ENCODE peak calls at places on chromosomes 13 and 19, in four cellular contexts. P is mesenchymal stem cell, Q is K562, A is GM23248. T is an unnamed sample.

GRCh38 chr13:32538234-32538620 is 368 bp downstream of the N4BP2L2 start:
- DNase-seq in P (peak; percentile 83), Q (peak; percentile 45), A (peak; percentile 76), T (peak; percentile 74)

GRCh38 chr19:34017024-34017423 is 155.3 kb upstream of the LSM14A start:
- DNase-seq in P (no peak), Q (no peak), A (no peak), T (no peak)

GRCh38 chr19:45484273-45484945 is 12.4 kb downstream of the RTN2 start:
- DNase-seq in P (peak; percentile 61), Q (no peak), A (peak; percentile 65), T (no peak)

GRCh38 chr13:110209950-110210603 is 96.9 kb downstream of the COL4A1 start:
- DNase-seq in P (no peak), Q (no peak), A (no peak), T (no peak)

GRCh38 chr13:37475966-37476365 is 122.6 kb downstream of the POSTN start:
- DNase-seq in P (peak; percentile 40), Q (no peak), A (peak; percentile 74), T (peak; percentile 80)

GRCh38 chr13:52737900-52738299 is 1.7 kb downstream of the CNMD start:
- DNase-seq in P (no peak), Q (no peak), A (no peak), T (no peak)

GRCh38 chr19:37077615-37077928 is 661 bp upstream of the ZNF420 start:
- DNase-seq in P (no peak), Q (no peak), A (no peak), T (no peak)

GRCh38 chr19:21328402-21328801 is 808 bp downstream of the ZNF708 start:
- DNase-seq in P (no peak), Q (no peak), A (no peak), T (peak; percentile 31)

GRCh38 chr13:102701331-102701730 is 6.5 kb upstream of the METTL21C start:
- DNase-seq in P (no peak), Q (no peak), A (no peak), T (no peak)

GRCh38 chr19:47105874-47106273 is 7.7 kb downstream of the ZC3H4 start:
- DNase-seq in P (no peak), Q (peak; percentile 7), A (no peak), T (no peak)

GRCh38 chr19:55625004-55625326 is 599 bp upstream of the ZNF784 start:
- DNase-seq in P (no peak), Q (peak; percentile 2), A (no peak), T (no peak)
- H3K4me3 ChIP-seq in P (peak overlapping the region; percentile 91), Q (peak overlapping the region; percentile 53), A (peak overlapping the region; percentile 80), T (peak overlapping the region; percentile 77)

DNA sequence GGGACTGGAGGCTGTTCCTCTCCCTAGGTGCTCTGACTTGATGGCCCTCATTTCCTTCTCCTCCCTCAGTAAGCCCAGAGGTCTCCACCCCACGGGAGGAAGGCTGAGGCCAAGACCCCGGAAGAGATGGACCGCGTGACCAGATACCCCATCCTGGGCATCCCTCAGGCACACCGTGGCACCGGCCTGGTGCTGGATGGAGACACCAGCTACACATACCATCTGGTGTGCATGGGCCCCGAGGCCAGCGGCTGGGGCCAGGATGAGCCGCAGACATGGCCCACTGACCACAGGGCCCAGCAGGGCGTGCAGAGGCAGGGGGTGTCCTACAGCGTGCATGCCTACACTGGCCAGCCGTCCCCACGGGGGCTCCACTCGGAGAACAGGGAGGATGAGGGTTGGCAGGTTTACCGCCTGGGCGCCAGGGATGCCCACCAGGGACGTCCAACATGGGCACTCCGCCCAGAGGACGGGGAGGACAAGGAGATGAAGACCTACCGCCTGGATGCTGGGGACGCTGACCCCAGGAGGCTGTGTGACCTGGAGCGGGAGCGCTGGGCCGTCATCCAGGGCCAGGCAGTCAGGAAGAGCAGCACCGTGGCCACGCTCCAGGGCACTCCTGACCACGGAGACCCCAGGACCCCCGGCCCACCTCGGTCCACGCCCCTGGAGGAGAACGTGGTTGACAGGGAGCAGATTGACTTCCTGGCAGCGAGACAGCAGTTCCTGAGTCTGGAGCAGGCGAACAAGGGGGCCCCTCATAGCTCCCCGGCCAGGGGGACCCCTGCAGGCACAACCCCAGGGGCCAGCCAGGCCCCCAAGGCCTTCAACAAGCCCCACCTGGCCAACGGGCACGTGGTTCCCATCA is 6.1 kb downstream of the MISP start:
- DNase-seq in P (no peak), Q (no peak), A (no peak), T (no peak)
- H3K9ac ChIP-seq in P (no peak overlapping the region), Q (no peak overlapping the region), A (no peak overlapping the region), T (no peak overlapping the region)

DNA sequence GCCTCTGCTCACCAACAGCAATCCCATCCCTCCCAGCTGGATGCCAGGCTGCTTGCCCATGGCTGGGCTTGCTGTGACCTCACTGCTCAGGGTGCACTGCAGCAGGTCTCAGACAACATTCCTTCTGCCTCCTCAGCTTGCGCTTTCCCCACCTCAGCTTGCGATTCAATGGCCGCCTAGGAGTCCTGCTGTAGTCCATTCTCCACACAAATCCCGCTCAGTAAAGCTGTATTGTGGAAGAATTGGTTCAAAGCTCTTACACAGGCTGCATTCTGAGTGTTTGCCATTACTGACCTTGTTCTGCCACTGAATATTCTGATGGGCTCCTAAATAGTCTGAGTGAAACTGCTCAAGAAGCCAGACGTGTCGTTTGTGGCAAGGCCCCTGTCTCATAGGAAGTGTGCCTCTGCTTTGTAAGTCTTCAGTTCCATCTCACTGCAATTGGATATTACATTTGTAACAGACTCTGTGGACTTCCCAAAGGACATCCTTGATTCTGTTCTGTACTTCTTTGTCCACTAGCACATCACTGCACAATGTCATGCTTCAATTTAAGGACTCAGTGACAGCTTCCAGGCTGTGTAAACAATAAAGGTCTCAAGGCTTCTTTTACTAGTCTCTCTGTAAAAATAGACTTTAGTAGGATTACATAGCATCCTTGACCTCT is 49.8 kb downstream of the KATNAL1 start:
- DNase-seq in P (peak; percentile 62), Q (no peak), A (no peak), T (no peak)
- H3K4me1 ChIP-seq in P (peaks cover 8% of the 10 kb centered on the region), Q (no peaks in the 10 kb centered on the region), A (no peaks in the 10 kb centered on the region), T (peaks cover 21% of the 10 kb centered on the region)

GRCh38 chr19:38951187-38951586 is 20.4 kb downstream of the MRPS12 start:
- DNase-seq in P (no peak), Q (no peak), A (no peak), T (no peak)
- H3K4me3 ChIP-seq in P (no peak overlapping the region), Q (no peak overlapping the region), A (no peak overlapping the region), T (no peak overlapping the region)

GRCh38 chr13:46182491-46182877 is 507 bp upstream of the LCP1 start:
- DNase-seq in P (no peak), Q (no peak), A (no peak), T (no peak)
- H3K9ac ChIP-seq in P (no peak overlapping the region), Q (peak overlapping the region; percentile 89), A (no peak overlapping the region), T (no peak overlapping the region)

GRCh38 chr13:99996177-99996705 is 14.7 kb downstream of the ZIC2 start:
- DNase-seq in P (peak; percentile 37), Q (no peak), A (no peak), T (no peak)

GRCh38 chr13:99997702-99998219 is 16.2 kb downstream of the ZIC2 start:
- DNase-seq in P (no peak), Q (no peak), A (no peak), T (no peak)

GRCh38 chr13:99995104-99995502 is 13.5 kb downstream of the ZIC2 start:
- DNase-seq in P (no peak), Q (no peak), A (no peak), T (no peak)

GRCh38 chr13:99993660-99994455 is 12.3 kb downstream of the ZIC2 start:
- DNase-seq in P (no peak), Q (no peak), A (no peak), T (no peak)

DNA sequence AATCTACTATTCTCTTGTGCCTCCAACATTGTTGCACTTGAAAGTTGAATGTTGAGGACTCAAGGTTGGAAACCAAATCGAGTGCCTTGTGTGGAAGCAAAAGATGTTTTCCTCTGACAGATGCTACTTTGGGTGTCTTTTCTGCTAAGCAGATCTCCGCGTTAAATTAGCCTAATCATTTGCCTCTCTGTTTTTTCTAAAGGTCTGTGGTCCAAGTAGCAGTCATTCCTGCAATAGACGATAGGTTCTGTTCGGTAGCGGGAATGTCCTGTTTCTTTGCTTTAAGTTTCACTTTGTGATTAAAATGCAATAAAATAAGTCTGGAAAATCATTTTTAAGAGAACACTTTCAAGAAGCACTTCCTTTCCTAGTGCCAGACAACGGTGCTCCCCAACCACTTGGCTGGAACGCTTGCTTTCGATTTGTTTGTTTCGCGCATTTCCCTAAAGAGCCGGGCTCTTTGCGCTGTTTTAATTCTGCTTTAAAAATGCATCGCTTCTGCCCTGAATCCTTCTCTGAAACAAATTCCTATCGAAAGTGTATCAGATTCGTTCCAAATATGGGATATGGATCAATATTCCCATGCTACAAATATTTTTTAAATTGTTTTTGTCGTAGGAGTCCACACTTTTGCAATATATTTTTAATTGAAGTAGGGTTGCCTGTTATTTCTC is 14.1 kb downstream of the ZIC2 start:
- DNase-seq in P (peak; percentile 48), Q (no peak), A (no peak), T (no peak)
- H3K4me1 ChIP-seq in P (peaks cover 19% of the 10 kb centered on the region), Q (no peaks in the 10 kb centered on the region), A (no peaks in the 10 kb centered on the region), T (no peaks in the 10 kb centered on the region)

GRCh38 chr19:16324384-16325160 is at the start of gene KLF2:
- DNase-seq in P (peak; percentile 92), Q (peak; percentile 92), A (peak; percentile 96), T (peak; percentile 96)

GRCh38 chr19:16325161-16325527 is 518 bp downstream of the KLF2 start:
- DNase-seq in P (peak; percentile 35), Q (peak; percentile 77), A (peak; percentile 63), T (peak; percentile 66)

GRCh38 chr19:16327131-16327450 is 2.5 kb downstream of the KLF2 start:
- DNase-seq in P (no peak), Q (no peak), A (peak; percentile 28), T (no peak)

GRCh38 chr19:16326401-16327130 is 1.9 kb downstream of the KLF2 start:
- DNase-seq in P (peak; percentile 47), Q (no peak), A (peak; percentile 61), T (peak; percentile 37)

DNA sequence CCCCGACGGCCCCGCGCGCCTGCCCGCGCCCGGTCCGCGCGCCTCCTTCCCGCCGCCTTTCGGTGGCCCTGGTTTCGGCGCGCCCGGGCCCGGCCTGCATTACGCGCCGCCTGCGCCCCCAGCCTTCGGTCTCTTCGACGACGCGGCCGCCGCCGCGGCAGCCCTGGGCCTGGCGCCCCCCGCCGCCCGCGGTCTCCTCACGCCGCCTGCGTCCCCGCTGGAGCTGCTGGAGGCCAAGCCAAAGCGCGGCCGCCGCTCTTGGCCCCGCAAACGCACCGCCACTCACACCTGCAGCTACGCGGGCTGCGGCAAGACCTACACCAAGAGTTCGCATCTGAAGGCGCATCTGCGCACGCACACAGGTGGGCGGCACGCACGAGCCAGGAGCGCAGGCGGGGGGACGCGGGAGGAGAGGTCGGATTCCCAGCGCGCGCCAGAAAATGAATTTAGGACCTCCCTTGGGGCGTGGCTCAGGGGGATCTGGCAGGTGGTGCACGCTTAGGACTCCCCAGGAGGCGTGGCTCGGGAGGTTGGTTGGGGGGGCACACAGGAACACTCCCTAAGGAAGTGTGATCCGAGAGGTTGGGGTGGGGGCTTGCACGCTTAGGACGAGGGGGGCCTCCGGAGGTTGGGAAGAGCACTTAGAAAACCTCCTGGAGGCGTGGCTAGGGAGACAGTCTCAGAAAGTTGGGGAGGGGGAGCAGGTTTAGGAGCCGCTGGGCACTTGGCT is 1.2 kb downstream of the KLF2 start:
- DNase-seq in P (no peak), Q (no peak), A (peak; percentile 77), T (peak; percentile 53)
- H3K4me3 ChIP-seq in P (peak overlapping the region; percentile 78), Q (no peak overlapping the region), A (peak overlapping the region; percentile 94), T (peak overlapping the region; percentile 80)

DNA sequence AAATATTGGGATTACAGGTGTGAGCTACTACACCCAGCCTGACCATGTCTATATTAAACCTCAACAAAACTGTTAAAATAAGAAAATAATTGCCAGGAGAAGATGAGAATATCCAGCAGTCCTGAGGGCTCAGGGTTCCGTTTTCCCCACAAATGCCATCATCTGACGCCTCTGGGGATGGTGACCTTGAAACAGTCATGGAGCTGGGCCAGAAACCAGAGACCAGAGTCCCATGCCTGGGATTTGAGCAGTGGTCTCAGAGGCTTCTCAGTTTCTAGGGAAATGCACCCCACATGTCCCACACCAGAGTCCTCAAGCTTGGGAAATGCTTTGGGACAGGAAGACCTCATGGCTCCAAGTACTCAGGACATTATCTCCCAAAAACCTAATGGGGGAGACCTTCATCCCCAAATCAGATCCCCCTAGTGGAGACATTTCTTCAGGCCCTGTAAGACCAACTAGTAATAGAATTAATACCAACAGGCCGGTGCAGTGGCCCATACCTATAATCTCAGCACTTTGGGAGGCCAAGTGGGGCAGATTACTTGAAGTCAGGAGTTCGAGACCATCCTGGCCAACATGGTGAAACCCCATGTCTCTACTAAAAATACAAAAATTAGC is 2.9 kb upstream of the MAP1S start:
- DNase-seq in P (no peak), Q (no peak), A (peak; percentile 23), T (no peak)
- H3K9ac ChIP-seq in P (peak overlapping the region; percentile 24), Q (no peak overlapping the region), A (no peak overlapping the region), T (peak overlapping the region; percentile 45)

T was measured in adipocyte.